ENCODE peak calls at places on chromosomes 16 and 17, in ten cellular contexts. G, E, N, V, Z, Q, F, T, L and K are unnamed samples.
A peak's percentile ranks its signal among the peaks of the same experiment; 100 is the strongest.

GRCh38 chr17:57724729-57725125 is 20.4 kb downstream of the CCDC182 start:
- DNase-seq in Q (no peak), F (no peak), E (no peak), T (no peak), V (no peak), Z (no peak), G (no peak), L (no peak), N (no peak), K (no peak)

GRCh38 chr17:1710807-1711553 is 803 bp upstream of the TLCD2 start:
- DNase-seq in Q (no peak), Z (no peak), L (no peak), G (no peak), T (no peak), V (no peak), E (no peak), F (no peak), N (no peak), K (peak; percentile 44)

GRCh38 chr17:69857412-69857835 is 217.6 kb upstream of the KCNJ16 start:
- DNase-seq in G (peak; percentile 85), N (no peak), L (peak; percentile 94), Z (peak; percentile 91), F (no peak), Q (no peak), E (peak; percentile 92), V (peak; percentile 1), T (no peak), K (peak; percentile 97)

GRCh38 chr17:491086-492014 is 138.7 kb upstream of the RPH3AL start:
- DNase-seq in G (peak; percentile 83), N (peak; percentile 38), T (no peak), Z (no peak), E (peak; percentile 71), F (peak; percentile 37), L (peak; percentile 59), Q (peak; percentile 68), V (peak; percentile 74), K (peak; percentile 65)

GRCh38 chr16:8762254-8762653 is 35.2 kb downstream of the TMEM186 start:
- DNase-seq in F (no peak), N (no peak), V (no peak), Z (no peak), E (no peak), T (no peak), L (no peak), Q (no peak), G (no peak), K (no peak)

GRCh38 chr17:7478276-7479138 is 924 bp downstream of the ZBTB4 start:
- DNase-seq in Q (peak; percentile 44), N (peak; percentile 62), F (peak; percentile 42), Z (no peak), T (no peak), V (peak; percentile 21), G (peak; percentile 55), L (peak; percentile 49), E (peak; percentile 41), K (peak; percentile 49)

GRCh38 chr17:66983414-66984021 is 19.0 kb downstream of the CACNG4 start:
- DNase-seq in F (no peak), N (no peak), V (no peak), Q (no peak), Z (no peak), E (no peak), T (no peak), L (no peak), G (no peak), K (no peak)

GRCh38 chr17:79871131-79871530 is 31.9 kb upstream of the CBX4 start:
- DNase-seq in Q (no peak), V (no peak), E (no peak), Z (no peak), F (no peak), T (no peak), G (no peak), L (no peak), N (no peak), K (no peak)

GRCh38 chr17:68445671-68446070 is 11.6 kb downstream of the WIPI1 start:
- DNase-seq in E (no peak), L (no peak), Z (no peak), Q (no peak), N (no peak), G (no peak), V (no peak), F (no peak), T (no peak), K (no peak)

GRCh38 chr17:80899402-80900268 is 92.0 kb upstream of the CHMP6 start:
- DNase-seq in G (peak; percentile 40), T (no peak), N (peak; percentile 28), V (peak; percentile 51), F (no peak), Z (no peak), L (peak; percentile 37), E (peak; percentile 34), Q (no peak), K (peak; percentile 9)

GRCh38 chr16:11329080-11329491 is 16.2 kb upstream of the RMI2 start:
- DNase-seq in Z (no peak), Q (no peak), G (peak; percentile 40), E (peak; percentile 51), L (peak; percentile 40), N (no peak), V (no peak), T (no peak), F (no peak), K (no peak)

GRCh38 chr16:85524630-85525463 is 88.3 kb upstream of the GSE1 start:
- DNase-seq in F (no peak), L (peak; percentile 62), E (peak; percentile 10), Q (peak; percentile 93), N (no peak), G (peak; percentile 79), T (no peak), Z (no peak), V (peak; percentile 98), K (peak; percentile 17)

GRCh38 chr17:47072881-47073280 is 93.8 kb upstream of the RPRML start:
- DNase-seq in N (no peak), V (peak; percentile 53), E (peak; percentile 53), Q (no peak), Z (peak; percentile 79), T (no peak), L (peak; percentile 9), G (peak; percentile 61), F (no peak), K (no peak)

GRCh38 chr16:86026916-86027315 is 128.0 kb downstream of the IRF8 start:
- DNase-seq in F (no peak), E (no peak), G (no peak), Z (no peak), N (no peak), L (no peak), V (no peak), Q (peak; percentile 20), T (no peak), K (no peak)

GRCh38 chr17:36863676-36864075 is 73.6 kb upstream of the LHX1 start:
- DNase-seq in E (no peak), V (no peak), G (no peak), L (no peak), T (no peak), Q (no peak), N (no peak), F (no peak), Z (no peak), K (no peak)

GRCh38 chr16:50670476-50670875 is 10.6 kb downstream of the SNX20 start:
- DNase-seq in V (no peak), G (no peak), L (no peak), N (no peak), Q (no peak), Z (no peak), F (no peak), T (no peak), E (no peak), K (no peak)

GRCh38 chr17:29714146-29714545 is 91.4 kb upstream of the CORO6 start:
- DNase-seq in Z (no peak), N (no peak), F (no peak), Q (no peak), V (no peak), G (no peak), T (no peak), L (no peak), E (no peak), K (no peak)
- TF ChIP-seq CTCF in Z (no peak), N (no peak), F (no peak), Q (no peak), V (no peak), G (no peak), T (no peak), L (no peak), E (no peak), K (no peak)

GRCh38 chr17:72590382-72590781 is 469.6 kb downstream of the SOX9 start:
- DNase-seq in N (no peak), Z (no peak), Q (no peak), L (peak; percentile 89), F (no peak), E (peak; percentile 84), V (no peak), T (no peak), G (peak; percentile 46), K (peak; percentile 79)
- H3K4me3 ChIP-seq in N (peak overlapping the region; percentile 61), Z (peak overlapping the region; percentile 76), Q (peak overlapping the region; percentile 65), L (peak overlapping the region; percentile 87), F (no peak overlapping the region), E (peak overlapping the region; percentile 73), V (no peak overlapping the region), T (peak overlapping the region; percentile 81), G (peak overlapping the region; percentile 64), K (peak overlapping the region; percentile 84)

DNA sequence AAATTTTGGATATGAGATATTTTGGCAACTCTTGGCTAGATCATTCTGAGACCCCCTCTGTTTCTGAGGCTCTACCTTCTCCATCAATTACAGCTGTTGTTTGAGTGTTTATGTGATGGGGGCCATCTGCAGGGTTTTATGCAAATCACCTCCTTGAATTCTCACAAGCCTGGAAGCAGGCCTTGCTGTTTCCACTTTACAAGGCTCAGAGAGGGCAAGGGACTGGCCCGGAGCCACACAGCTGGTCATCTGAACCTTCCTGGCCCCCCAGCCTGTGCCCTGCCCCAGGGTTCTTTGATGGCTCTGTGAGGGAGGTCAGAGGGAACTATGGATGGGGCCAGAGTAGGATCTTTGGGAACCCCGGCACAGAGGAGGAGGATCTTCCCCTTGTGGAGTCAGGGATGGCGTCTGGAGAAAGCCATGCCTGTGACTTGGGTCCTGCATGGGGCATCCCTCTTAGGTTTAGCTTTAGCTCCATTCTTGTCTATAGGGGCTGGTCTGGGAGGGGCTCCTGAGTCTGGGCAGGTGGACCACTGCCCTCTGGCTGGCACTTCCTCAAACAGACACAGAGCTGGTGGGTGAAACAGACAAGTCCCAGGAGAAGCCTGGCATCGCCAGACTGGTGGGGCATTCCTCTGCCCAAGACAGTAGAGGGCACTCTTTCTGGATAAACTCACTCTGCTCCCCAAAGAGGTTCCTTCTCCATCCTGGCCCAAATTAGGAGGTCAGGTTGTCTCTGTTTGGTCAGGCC is 26.2 kb downstream of the IL21R start:
- DNase-seq in Q (no peak), G (no peak), Z (no peak), T (no peak), L (no peak), V (peak; percentile 40), N (no peak), F (no peak), E (no peak), K (no peak)
- TF ChIP-seq CTCF in Q (no peak), G (peak; percentile 10), Z (peak; percentile 5), T (peak; percentile 62), L (no peak), V (peak; percentile 35), N (no peak), F (no peak), E (peak; percentile 3), K (no peak)

GRCh38 chr17:74739227-74739831 is 2.3 kb downstream of the RAB37 start:
- DNase-seq in Q (no peak), F (no peak), V (peak; percentile 64), G (no peak), T (no peak), E (no peak), Z (no peak), N (no peak), L (no peak), K (no peak)
- H3K4me3 ChIP-seq in Q (no peak overlapping the region), F (no peak overlapping the region), V (peak overlapping the region; percentile 78), G (no peak overlapping the region), T (no peak overlapping the region), E (no peak overlapping the region), Z (no peak overlapping the region), N (no peak overlapping the region), L (no peak overlapping the region), K (no peak overlapping the region)